ENCODE peak calls at places on chromosome 5, in nine cellular contexts. V is GM12864; C is heart left ventricle; D is AG09319; Y is fibroblast of the aortic adventitia; T is activated CD8-positive, alpha-beta T cell treated with anti-CD3 and anti-CD28 coated beads for 36 hours; L is foreskin fibroblast; P is bronchial epithelial cell; R is breast epithelium. E is an unnamed sample.

GRCh38 chr5:3625626-3626025 is 30.0 kb downstream of the IRX1 start:
- DNase-seq in V (no peak), C (no peak), D (no peak), Y (no peak), T (no peak), L (no peak), P (no peak), R (no peak), E (no peak)

GRCh38 chr5:169225830-169226356 is 75.0 kb downstream of the SLIT3 start:
- DNase-seq in V (no peak), C (no peak), D (no peak), Y (no peak), T (no peak), L (no peak), P (no peak), R (no peak), E (no peak)

GRCh38 chr5:77641963-77642589 is 3.6 kb upstream of the OTP start:
- DNase-seq in V (no peak), C (no peak), D (no peak), Y (no peak), T (no peak), L (no peak), P (no peak), R (no peak), E (no peak)

GRCh38 chr5:120765189-120765588 is 301.1 kb downstream of the PRR16 start:
- DNase-seq in V (no peak), C (no peak), D (no peak), Y (peak), T (no peak), L (peak), P (no peak), R (no peak), E (no peak)

GRCh38 chr5:33102551-33102950 is 338.2 kb upstream of the TARS1 start:
- DNase-seq in V (no peak), C (no peak), D (no peak), Y (peak), T (no peak), L (no peak), P (no peak), R (no peak), E (no peak)

GRCh38 chr5:170630711-170631141 is 126.9 kb downstream of the KCNIP1 start:
- DNase-seq in V (no peak), C (no peak), D (no peak), Y (no peak), T (no peak), L (no peak), P (no peak), R (no peak), E (no peak)

GRCh38 chr5:165783024-165783423 is 2277.6 kb downstream of the MAT2B start:
- DNase-seq in V (no peak), C (no peak), D (no peak), Y (no peak), T (no peak), L (no peak), P (no peak), R (no peak), E (no peak)

GRCh38 chr5:142853682-142854081 is 83.5 kb downstream of the ARHGAP26 start:
- DNase-seq in V (no peak), C (no peak), D (no peak), Y (no peak), T (no peak), L (no peak), P (no peak), R (no peak), E (no peak)

GRCh38 chr5:147359551-147359950 is 124.7 kb downstream of the STK32A start:
- DNase-seq in V (no peak), C (no peak), D (no peak), Y (no peak), T (no peak), L (no peak), P (peak), R (no peak), E (no peak)

GRCh38 chr5:143037071-143037470 is 266.9 kb downstream of the ARHGAP26 start:
- DNase-seq in V (no peak), C (no peak), D (no peak), Y (no peak), T (peak), L (no peak), P (peak), R (no peak), E (no peak)

GRCh38 chr5:146645382-146645781 is 129.4 kb upstream of the GPR151 start:
- DNase-seq in V (no peak), C (no peak), D (no peak), Y (no peak), T (no peak), L (no peak), P (no peak), R (no peak), E (no peak)

GRCh38 chr5:123754903-123755302 is 242.9 kb downstream of the CSNK1G3 start:
- DNase-seq in V (no peak), C (no peak), D (no peak), Y (peak), T (no peak), L (no peak), P (no peak), R (no peak), E (no peak)

GRCh38 chr5:160287378-160288051 is 24.8 kb downstream of the CCNJL start:
- DNase-seq in V (no peak), C (peak), D (peak), Y (peak), T (no peak), L (no peak), P (peak), R (peak), E (no peak)

GRCh38 chr5:9170026-9170425 is 375.8 kb downstream of the SEMA5A start:
- DNase-seq in V (no peak), C (no peak), D (no peak), Y (no peak), T (no peak), L (no peak), P (peak), R (no peak), E (no peak)

GRCh38 chr5:109529520-109529919 is 119.7 kb upstream of the PJA2 start:
- DNase-seq in V (no peak), C (peak), D (no peak), Y (peak), T (no peak), L (peak), P (peak), R (no peak), E (no peak)

GRCh38 chr5:132176987-132177386 is 50.7 kb downstream of the P4HA2 start:
- DNase-seq in V (peak), C (no peak), D (no peak), Y (peak), T (no peak), L (no peak), P (no peak), R (no peak), E (peak)

GRCh38 chr5:181114844-181115778 is 15.9 kb downstream of the OR2V1 start:
- DNase-seq in V (no peak), C (no peak), D (no peak), Y (peak), T (no peak), L (peak), P (peak), R (no peak), E (no peak)

DNA sequence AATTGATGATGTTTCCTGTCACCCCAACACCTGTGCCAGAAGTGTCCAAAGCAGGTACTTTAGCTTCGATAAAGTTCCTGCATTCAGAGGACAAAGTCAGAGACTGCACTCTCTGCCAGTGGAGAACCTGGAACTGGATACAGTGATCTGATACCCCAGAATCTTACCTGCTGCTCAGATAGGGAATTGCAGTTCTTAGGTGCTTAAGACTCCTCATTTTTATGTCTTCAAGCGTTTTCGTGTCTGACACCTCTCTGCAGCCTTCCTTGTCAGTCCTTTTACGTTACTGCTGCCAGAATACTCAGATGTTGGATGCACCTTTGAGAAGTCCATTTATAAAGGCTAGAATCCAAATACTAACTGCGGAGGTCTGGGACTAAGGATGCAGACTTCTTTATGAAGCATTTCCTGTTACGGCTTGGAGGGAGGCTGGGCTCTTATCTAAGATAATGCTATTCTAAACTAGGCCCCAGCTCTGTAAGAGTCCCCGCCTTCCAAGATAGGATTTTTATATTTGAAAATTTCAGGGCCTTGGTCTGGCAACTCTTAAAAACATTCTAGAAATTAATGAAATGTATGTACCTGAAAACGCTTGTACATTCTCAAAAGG is 1.9 kb downstream of the ISOC1 start:
- DNase-seq in V (no peak), C (no peak), D (no peak), Y (no peak), T (no peak), L (no peak), P (no peak), R (no peak), E (no peak)
- TF ChIP-seq CTCF in V (no peak), C (no peak), D (no peak), Y (peak), T (no peak), L (no peak), P (peak), R (no peak), E (no peak)

DNA sequence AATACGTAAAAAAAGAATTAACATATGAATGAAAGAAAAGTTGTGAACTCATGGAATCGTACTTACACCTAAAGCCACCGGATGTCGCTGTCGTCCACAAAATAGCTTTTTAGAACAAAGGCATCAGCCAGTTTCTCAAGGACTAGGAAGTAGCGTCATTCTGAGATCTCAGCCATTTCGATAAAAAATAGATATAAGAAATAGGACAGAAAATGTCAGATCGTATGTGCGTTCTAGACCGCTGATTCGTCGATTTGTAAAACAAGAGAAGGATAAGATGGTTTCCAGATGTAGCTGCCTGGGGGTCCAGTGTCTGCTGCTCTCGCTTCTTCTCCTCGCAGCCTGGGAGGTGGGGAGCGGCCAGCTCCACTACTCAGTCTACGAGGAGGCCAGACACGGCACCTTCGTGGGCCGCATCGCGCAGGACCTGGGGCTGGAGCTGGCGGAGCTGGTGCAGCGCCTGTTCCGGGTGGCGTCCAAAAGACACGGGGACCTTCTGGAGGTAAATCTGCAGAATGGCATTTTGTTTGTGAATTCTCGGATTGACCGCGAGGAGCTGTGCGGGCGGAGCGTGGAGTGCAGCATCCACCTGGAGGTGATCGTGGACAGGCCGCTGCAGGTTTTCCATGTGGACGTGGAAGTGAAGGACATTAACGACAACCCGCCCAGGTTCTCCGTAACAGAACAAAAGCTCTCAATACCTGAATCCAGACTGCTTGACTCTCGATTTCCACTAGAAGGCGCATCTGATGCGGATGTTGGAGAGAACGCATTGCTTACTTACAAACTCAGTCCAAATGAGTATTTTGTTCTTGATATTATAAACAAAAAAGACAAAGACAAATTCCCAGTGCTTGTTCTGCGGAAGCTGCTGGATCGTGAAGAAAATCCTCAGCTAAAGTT is at the start of gene PCDHA10:
- DNase-seq in V (no peak), C (no peak), D (no peak), Y (peak), T (no peak), L (no peak), P (peak), R (no peak), E (no peak)
- TF ChIP-seq CTCF in V (no peak), C (no peak), D (no peak), Y (no peak), T (peak), L (no peak), P (no peak), R (peak), E (no peak)

DNA sequence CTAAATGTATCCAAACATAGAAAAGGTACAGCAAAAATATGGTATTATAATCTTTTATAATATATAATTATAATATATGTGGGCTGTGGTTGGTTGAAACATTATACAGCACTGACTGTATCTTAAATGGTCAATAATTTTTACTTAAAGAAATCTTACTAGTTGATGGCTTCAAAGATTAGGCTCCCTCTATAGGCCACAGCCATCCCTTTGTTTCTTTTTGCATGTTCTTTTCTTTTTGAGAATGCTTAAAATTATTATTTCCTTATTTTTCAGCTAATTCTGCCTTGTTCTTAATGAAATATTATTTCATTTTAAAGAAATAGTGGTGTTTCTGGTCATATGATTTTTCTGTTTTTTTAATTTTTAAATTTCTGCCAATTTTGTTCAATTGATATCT is 128.5 kb downstream of the MAST4 start:
- DNase-seq in V (no peak), C (no peak), D (no peak), Y (peak), T (no peak), L (no peak), P (no peak), R (no peak), E (no peak)
- TF ChIP-seq CTCF in V (peak), C (no peak), D (peak), Y (peak), T (peak), L (peak), P (no peak), R (no peak), E (no peak)

GRCh38 chr5:175444060-175444904 is at the start of gene DRD1:
- DNase-seq in V (no peak), C (no peak), D (no peak), Y (peak), T (peak), L (peak), P (no peak), R (no peak), E (peak)

GRCh38 chr5:175448276-175448675 is 4.3 kb upstream of the DRD1 start:
- DNase-seq in V (no peak), C (no peak), D (no peak), Y (no peak), T (no peak), L (no peak), P (no peak), R (no peak), E (no peak)

GRCh38 chr5:175443514-175444059 is 395 bp downstream of the DRD1 start:
- DNase-seq in V (no peak), C (no peak), D (no peak), Y (peak), T (no peak), L (no peak), P (no peak), R (no peak), E (no peak)

GRCh38 chr5:175447571-175447970 is 3.6 kb upstream of the DRD1 start:
- DNase-seq in V (no peak), C (no peak), D (no peak), Y (no peak), T (no peak), L (no peak), P (no peak), R (no peak), E (no peak)

GRCh38 chr5:175444905-175445456 is 999 bp upstream of the DRD1 start:
- DNase-seq in V (no peak), C (no peak), D (no peak), Y (no peak), T (peak), L (no peak), P (no peak), R (no peak), E (peak)
- TF ChIP-seq CTCF in V (no peak), C (no peak), D (no peak), Y (no peak), T (peak), L (no peak), P (no peak), R (no peak), E (no peak)

DNA sequence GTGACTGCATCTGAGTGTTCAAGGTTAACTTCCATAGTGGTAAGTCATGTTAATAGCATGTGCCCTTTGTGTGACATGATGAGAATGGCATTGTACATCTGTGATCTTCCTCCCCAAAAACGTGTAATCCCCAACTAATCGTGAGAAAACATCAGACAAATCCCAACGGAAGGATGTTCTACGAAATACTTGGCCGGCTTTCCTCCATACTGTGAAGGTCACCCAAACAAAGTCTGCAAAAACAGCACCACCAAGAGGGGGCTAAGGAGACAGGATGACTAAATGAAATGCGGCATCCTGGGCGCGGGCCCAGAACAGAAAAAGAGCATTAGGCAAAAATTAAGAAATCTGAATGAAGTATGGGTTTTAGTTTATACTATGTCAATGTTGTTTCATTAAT is 81.8 kb downstream of the MED10 start:
- DNase-seq in V (no peak), C (no peak), D (no peak), Y (no peak), T (no peak), L (no peak), P (no peak), R (no peak), E (no peak)
- TF ChIP-seq CTCF in V (no peak), C (no peak), D (no peak), Y (no peak), T (no peak), L (no peak), P (no peak), R (no peak), E (no peak)

DNA sequence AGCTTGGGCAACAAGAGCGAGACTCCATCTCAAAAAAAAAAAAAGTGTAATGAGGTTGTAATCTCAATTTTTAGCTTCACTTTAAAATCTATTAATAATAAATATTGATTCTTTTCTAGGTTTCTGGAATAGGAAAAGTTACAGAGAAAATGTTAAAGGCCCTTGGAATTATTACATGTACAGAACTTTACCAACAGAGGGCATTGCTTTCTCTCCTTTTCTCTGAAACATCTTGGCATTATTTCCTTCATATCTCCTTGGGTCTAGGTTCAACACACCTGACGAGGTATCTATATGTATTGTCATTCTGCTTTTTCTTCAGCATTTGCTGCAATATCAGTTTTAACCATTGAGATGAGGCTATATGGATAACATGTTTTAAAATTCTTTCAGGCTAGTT is 26.6 kb upstream of the ANKDD1B start:
- DNase-seq in V (no peak), C (no peak), D (no peak), Y (no peak), T (no peak), L (no peak), P (peak), R (no peak), E (no peak)
- TF ChIP-seq CTCF in V (no peak), C (no peak), D (no peak), Y (no peak), T (no peak), L (peak), P (peak), R (peak), E (no peak)

E was measured in GM20000.